ENCODE peak calls at places on chromosome 19, in seven cellular contexts. K is uterus; T is breast epithelium; R is tibial nerve; C is Peyer's patch; Z is thoracic aorta; Y is CD8-positive, alpha-beta T cell. V is an unnamed sample. For H3K9me3, the result is how much of the 10 kb centered on the place peaks cover.

GRCh38 chr19:19321143-19321577 is 531 bp downstream of the MAU2 start:
- DNase-seq in K (no peak), T (no peak), R (no peak), C (no peak), Z (no peak), Y (no peak), V (no peak)

GRCh38 chr19:47437500-47437899 is 18.2 kb upstream of the MEIS3 start:
- DNase-seq in K (no peak), T (no peak), R (no peak), C (no peak), Z (no peak), Y (no peak), V (no peak)

GRCh38 chr19:43747557-43748204 is 7.1 kb downstream of the SMG9 start:
- DNase-seq in K (no peak), T (no peak), R (no peak), C (no peak), Z (no peak), Y (no peak), V (no peak)

GRCh38 chr19:43682824-43683661 is 13.1 kb upstream of the PLAUR start:
- DNase-seq in K (no peak), T (no peak), R (no peak), C (no peak), Z (no peak), Y (no peak), V (no peak)

GRCh38 chr19:14511245-14511625 is 7.0 kb downstream of the DNAJB1 start:
- DNase-seq in K (no peak), T (no peak), R (no peak), C (no peak), Z (no peak), Y (no peak), V (no peak)

GRCh38 chr19:57587529-57587928 is 3.6 kb downstream of the ZIK1 start:
- DNase-seq in K (no peak), T (no peak), R (no peak), C (no peak), Z (no peak), Y (no peak), V (no peak)

GRCh38 chr19:29400917-29401711 is 124.7 kb upstream of the VSTM2B start:
- DNase-seq in K (no peak), T (no peak), R (no peak), C (no peak), Z (no peak), Y (no peak), V (no peak)

GRCh38 chr19:6730153-6730804 is 7.1 kb downstream of the GPR108 start:
- DNase-seq in K (peak), T (no peak), R (peak), C (peak), Z (no peak), Y (no peak), V (no peak)

GRCh38 chr19:16442386-16443276 is 29.1 kb downstream of the EPS15L1 start:
- DNase-seq in K (peak), T (no peak), R (no peak), C (peak), Z (no peak), Y (no peak), V (no peak)

GRCh38 chr19:29966594-29967249 is 24.7 kb downstream of the URI1 start:
- DNase-seq in K (no peak), T (no peak), R (no peak), C (no peak), Z (no peak), Y (no peak), V (no peak)

GRCh38 chr19:31334849-31335624 is 14.2 kb downstream of the TSHZ3 start:
- DNase-seq in K (no peak), T (no peak), R (no peak), C (no peak), Z (no peak), Y (no peak), V (no peak)

GRCh38 chr19:44609219-44609618 is 4.1 kb upstream of the IGSF23 start:
- DNase-seq in K (no peak), T (no peak), R (no peak), C (no peak), Z (no peak), Y (no peak), V (no peak)

GRCh38 chr19:11552666-11553372 is 6.2 kb downstream of the ELOF1 start:
- DNase-seq in K (no peak), T (no peak), R (no peak), C (no peak), Z (no peak), Y (no peak), V (no peak)

GRCh38 chr19:11551603-11552235 is 7.3 kb downstream of the ELOF1 start:
- DNase-seq in K (peak), T (no peak), R (no peak), C (no peak), Z (no peak), Y (no peak), V (no peak)

GRCh38 chr19:11556634-11557420 is 2.2 kb downstream of the ELOF1 start:
- DNase-seq in K (no peak), T (no peak), R (no peak), C (no peak), Z (no peak), Y (no peak), V (no peak)

GRCh38 chr19:11555246-11555645 is 3.8 kb downstream of the ELOF1 start:
- DNase-seq in K (no peak), T (no peak), R (no peak), C (no peak), Z (no peak), Y (no peak), V (no peak)

GRCh38 chr19:11554160-11554559 is 4.9 kb downstream of the ELOF1 start:
- DNase-seq in K (no peak), T (no peak), R (no peak), C (no peak), Z (no peak), Y (no peak), V (no peak)
- H3K27ac ChIP-seq in K (no peak), T (no peak), R (peak), C (no peak), Z (no peak), Y (no peak), V (no peak)

DNA sequence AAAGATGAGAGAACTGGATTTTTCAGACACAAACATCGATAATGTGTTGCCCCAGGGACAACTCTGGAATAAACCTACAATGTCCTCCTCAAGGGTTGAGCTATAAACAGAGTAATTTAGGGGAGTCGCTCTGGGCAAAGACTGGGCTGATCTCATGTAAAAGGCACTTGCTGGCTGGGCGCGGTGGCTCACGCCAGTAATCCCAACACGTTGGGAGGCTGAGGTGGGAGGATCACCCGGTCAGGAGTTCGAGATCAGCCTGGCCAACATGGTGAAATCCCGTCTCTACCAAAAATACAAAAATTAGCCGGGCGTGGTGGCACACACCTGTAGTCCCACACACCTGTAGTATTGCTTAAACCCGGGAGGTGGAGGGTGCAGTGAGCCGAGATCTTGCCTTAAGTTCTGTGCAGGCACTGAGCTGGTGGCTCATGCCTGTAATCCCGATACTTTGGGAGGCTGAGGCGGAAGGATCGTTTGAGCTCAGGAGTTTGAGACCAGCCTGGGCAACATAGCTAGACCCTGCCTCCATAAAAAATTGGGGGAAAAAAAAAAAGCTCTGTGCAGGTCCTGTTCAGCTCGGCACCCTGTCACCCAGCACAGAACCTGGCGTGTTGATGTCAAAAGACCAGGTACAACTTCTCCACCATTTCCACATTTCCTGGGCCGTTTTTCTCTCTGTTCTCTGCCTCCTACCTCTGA is 1.4 kb downstream of the TIMM44 start:
- DNase-seq in K (no peak), T (no peak), R (no peak), C (no peak), Z (no peak), Y (no peak), V (no peak)
- H3K4me3 ChIP-seq in K (no peak), T (peak), R (no peak), C (peak), Z (peak), Y (no peak), V (peak)

DNA sequence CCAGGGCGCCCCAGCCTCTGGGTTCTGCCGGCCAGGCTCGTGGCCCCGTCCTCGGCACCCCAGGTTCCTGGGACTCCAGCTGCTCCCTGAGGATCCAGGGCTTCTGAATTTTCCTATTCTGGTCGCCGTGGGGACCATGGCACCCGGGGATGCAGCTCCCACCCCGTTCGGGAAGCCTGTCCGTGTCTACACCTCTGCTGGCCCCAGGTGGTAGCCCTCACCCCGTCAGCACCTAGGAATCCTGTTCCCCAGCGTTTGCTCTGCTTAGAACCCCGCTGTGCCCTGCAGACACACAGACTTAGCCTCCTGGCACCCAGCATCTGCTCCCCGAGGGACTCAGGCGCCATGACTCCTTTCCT is 960 bp downstream of the PPFIA3 start:
- DNase-seq in K (no peak), T (no peak), R (no peak), C (no peak), Z (no peak), Y (no peak), V (no peak)
- H3K9me3 ChIP-seq in K (under half), T (under half), R (under half), C (under half), Z (under half), Y (under half), V (under half)

DNA sequence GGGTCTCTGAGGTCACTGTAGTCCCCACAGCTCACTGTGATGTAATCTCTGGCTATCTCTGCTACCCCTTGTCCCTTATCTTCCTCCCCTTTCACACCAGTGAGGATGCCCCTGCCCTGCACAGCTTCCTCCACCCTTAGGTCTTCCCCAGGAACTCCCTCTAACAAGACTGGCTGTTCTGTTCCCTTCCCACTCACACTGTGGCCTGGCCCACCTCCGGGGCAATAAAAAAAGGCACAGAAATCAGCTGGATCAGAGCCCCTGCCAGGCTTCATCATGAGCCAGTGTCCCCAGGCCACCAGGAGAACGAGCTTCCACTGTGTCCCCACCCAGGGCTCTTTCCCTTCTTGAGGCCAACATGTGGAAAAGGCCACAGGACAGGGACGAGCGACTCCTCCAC is 4.6 kb downstream of the CEACAM3 start:
- DNase-seq in K (no peak), T (no peak), R (no peak), C (no peak), Z (no peak), Y (no peak), V (no peak)
- H3K27ac ChIP-seq in K (no peak), T (no peak), R (no peak), C (no peak), Z (no peak), Y (no peak), V (peak)

GRCh38 chr19:38870612-38871011 is 7.5 kb downstream of the RINL start:
- DNase-seq in K (no peak), T (no peak), R (no peak), C (no peak), Z (no peak), Y (no peak), V (no peak)
- H3K4me3 ChIP-seq in K (no peak), T (peak), R (no peak), C (no peak), Z (no peak), Y (peak), V (peak)

DNA sequence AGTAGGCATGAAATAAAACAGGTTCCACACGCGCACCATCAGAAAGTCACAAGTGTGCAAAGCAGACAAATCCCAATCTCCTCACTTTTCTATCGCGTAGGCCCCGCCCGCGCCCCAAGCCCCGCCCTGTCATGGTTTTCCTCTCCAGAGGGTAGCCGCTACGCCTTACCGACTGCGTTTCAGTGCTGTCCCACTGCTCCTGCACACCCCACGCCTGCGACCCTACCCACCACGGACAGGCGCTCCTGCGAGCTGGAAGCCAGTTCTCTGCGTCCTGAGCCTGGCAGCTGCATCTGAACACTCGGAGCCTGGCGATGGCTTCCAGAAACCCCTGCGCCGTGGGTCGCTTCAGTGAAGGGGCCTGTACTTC is 379 bp upstream of the ZNF470 start:
- DNase-seq in K (peak), T (peak), R (no peak), C (no peak), Z (peak), Y (peak), V (no peak)
- H3K9me3 ChIP-seq in K (under half), T (half or more), R (under half), C (half or more), Z (half or more), Y (under half), V (half or more)

GRCh38 chr19:3270908-3271307 is 46.4 kb downstream of the CELF5 start:
- DNase-seq in K (no peak), T (no peak), R (no peak), C (no peak), Z (no peak), Y (peak), V (no peak)
- H3K27ac ChIP-seq in K (no peak), T (no peak), R (no peak), C (no peak), Z (no peak), Y (no peak), V (no peak)

GRCh38 chr19:48478339-48479061 is 9.3 kb downstream of the CYTH2 start:
- DNase-seq in K (no peak), T (no peak), R (no peak), C (no peak), Z (no peak), Y (no peak), V (no peak)

GRCh38 chr19:48480476-48481190 is 11.5 kb downstream of the CYTH2 start:
- DNase-seq in K (peak), T (no peak), R (no peak), C (peak), Z (no peak), Y (peak), V (no peak)

GRCh38 chr19:48479686-48480085 is 10.5 kb downstream of the CYTH2 start:
- DNase-seq in K (no peak), T (no peak), R (no peak), C (peak), Z (no peak), Y (no peak), V (no peak)

GRCh38 chr19:48481191-48481500 is 12.0 kb downstream of the CYTH2 start:
- DNase-seq in K (no peak), T (no peak), R (no peak), C (no peak), Z (no peak), Y (no peak), V (no peak)

GRCh38 chr19:48480151-48480475 is 10.9 kb downstream of the CYTH2 start:
- DNase-seq in K (peak), T (no peak), R (peak), C (no peak), Z (no peak), Y (peak), V (no peak)
- H3K4me3 ChIP-seq in K (peak), T (peak), R (peak), C (peak), Z (peak), Y (peak), V (peak)

GRCh38 chr19:8935460-8935859 is 74.7 kb downstream of the MUC16 start:
- DNase-seq in K (no peak), T (peak), R (no peak), C (no peak), Z (no peak), Y (no peak), V (no peak)
- H3K9me3 ChIP-seq in K (under half), T (under half), R (under half), C (under half), Z (under half), Y (under half), V (under half)